ENCODE peak calls at places on chromosome 7, in five cellular contexts. X is T-helper 2 cell treated with Interferon-gamma antibody and Interleukin-4, amounts not matched to agents 5 μg/mL and 100 μg/mL, for 36 hours; C is H54; E is activated CD4-positive, alpha-beta T cell treated with anti-CD3 and anti-CD28 coated beads, Interleukin-2, amount 50 U/mL, for 48 hours; V is sciatic nerve. I is an unnamed sample.

GRCh38 chr7:126791306-126791705 is 461.4 kb downstream of the GRM8 start:
- DNase-seq in X (no peak), C (no peak), E (no peak), V (no peak), I (no peak)

GRCh38 chr7:73966941-73967831 is 60.8 kb upstream of the ELN start:
- DNase-seq in X (no peak), C (no peak), E (no peak), V (peak; percentile 51), I (peak; percentile 12)

GRCh38 chr7:150409300-150410030 is 30.3 kb downstream of the ZNF775 start:
- DNase-seq in X (no peak), C (no peak), E (no peak), V (no peak), I (no peak)

GRCh38 chr7:124796771-124797170 is 31.2 kb upstream of the GPR37 start:
- DNase-seq in X (no peak), C (no peak), E (no peak), V (no peak), I (no peak)

GRCh38 chr7:150361807-150362621 is 6.6 kb upstream of the REPIN1 start:
- DNase-seq in X (no peak), C (no peak), E (no peak), V (peak; percentile 45), I (peak; percentile 5)

GRCh38 chr7:143305423-143306070 is 10.4 kb upstream of the CLCN1 start:
- DNase-seq in X (peak; percentile 44), C (peak; percentile 32), E (peak; percentile 83), V (peak; percentile 89), I (peak; percentile 65)

GRCh38 chr7:113131367-113131766 is 13.0 kb upstream of the SMIM30 start:
- DNase-seq in X (no peak), C (no peak), E (no peak), V (no peak), I (no peak)

GRCh38 chr7:24725554-24726260 is 31.6 kb downstream of the GSDME start:
- DNase-seq in X (no peak), C (no peak), E (no peak), V (no peak), I (no peak)

GRCh38 chr7:132577206-132578049 is 1.2 kb upstream of the PLXNA4 start:
- DNase-seq in X (no peak), C (no peak), E (peak; percentile 15), V (peak; percentile 81), I (peak; percentile 92)

GRCh38 chr7:121395961-121396757 is at the start of gene FAM3C:
- DNase-seq in X (peak; percentile 93), C (peak; percentile 70), E (peak; percentile 84), V (peak; percentile 95), I (peak; percentile 96)

GRCh38 chr7:537911-538634 is 18.4 kb upstream of the PDGFA start:
- DNase-seq in X (no peak), C (peak; percentile 100), E (no peak), V (no peak), I (no peak)

GRCh38 chr7:5045558-5046396 is at the start of gene RBAK:
- DNase-seq in X (peak; percentile 93), C (peak; percentile 93), E (peak; percentile 88), V (peak; percentile 94), I (peak; percentile 95)

GRCh38 chr7:240887-241421 is 48.6 kb downstream of the FAM20C start:
- DNase-seq in X (no peak), C (peak; percentile 93), E (peak; percentile 15), V (no peak), I (peak; percentile 24)

GRCh38 chr7:41889472-41889871 is 186.6 kb upstream of the INHBA start:
- DNase-seq in X (no peak), C (no peak), E (no peak), V (no peak), I (no peak)

GRCh38 chr7:87628780-87629569 is 777 bp downstream of the RUNDC3B start:
- DNase-seq in X (no peak), C (no peak), E (peak; percentile 11), V (peak; percentile 59), I (peak; percentile 62)

GRCh38 chr7:133854739-133855138 is 272.4 kb upstream of the LRGUK start:
- DNase-seq in X (no peak), C (no peak), E (no peak), V (no peak), I (peak; percentile 18)

GRCh38 chr7:129825554-129826267 is 127.0 kb downstream of the UBE2H start:
- DNase-seq in X (peak; percentile 81), C (peak; percentile 65), E (peak; percentile 93), V (peak; percentile 96), I (peak; percentile 91)

GRCh38 chr7:41437257-41438196 is 265.4 kb downstream of the INHBA start:
- DNase-seq in X (no peak), C (peak; percentile 54), E (no peak), V (no peak), I (no peak)

GRCh38 chr7:158323741-158324396 is 263.8 kb downstream of the PTPRN2 start:
- DNase-seq in X (no peak), C (no peak), E (no peak), V (no peak), I (no peak)

GRCh38 chr7:26497801-26498596 is 206.3 kb downstream of the SNX10 start:
- DNase-seq in X (no peak), C (no peak), E (no peak), V (no peak), I (no peak)

GRCh38 chr7:24945899-24946298 is 34.1 kb downstream of the OSBPL3 start:
- DNase-seq in X (no peak), C (no peak), E (no peak), V (no peak), I (no peak)

GRCh38 chr7:38751416-38751815 is 120.2 kb upstream of the AMPH start:
- DNase-seq in X (no peak), C (no peak), E (no peak), V (no peak), I (no peak)

GRCh38 chr7:115299379-115300038 is 377.6 kb downstream of the MDFIC start:
- DNase-seq in X (no peak), C (no peak), E (no peak), V (no peak), I (no peak)

GRCh38 chr7:4484545-4484944 is 197.6 kb upstream of the FOXK1 start:
- DNase-seq in X (no peak), C (no peak), E (no peak), V (no peak), I (no peak)

GRCh38 chr7:99008921-99009530 is 130.7 kb downstream of the TRRAP start:
- DNase-seq in X (no peak), C (no peak), E (no peak), V (peak; percentile 37), I (no peak)

GRCh38 chr7:102111063-102111757 is 175.5 kb upstream of the SH2B2 start:
- DNase-seq in X (no peak), C (no peak), E (no peak), V (peak; percentile 64), I (peak; percentile 69)

GRCh38 chr7:137992738-137993394 is 9.0 kb downstream of the CREB3L2 start:
- DNase-seq in X (peak; percentile 31), C (no peak), E (no peak), V (peak; percentile 76), I (no peak)

GRCh38 chr7:24283900-24284698 is at the start of gene NPY:
- DNase-seq in X (no peak), C (no peak), E (no peak), V (no peak), I (peak; percentile 25)

GRCh38 chr7:115724400-115725056 is 306.0 kb downstream of the TFEC start:
- DNase-seq in X (no peak), C (no peak), E (no peak), V (no peak), I (no peak)

GRCh38 chr7:63117-63480 is 129.3 kb upstream of the FAM20C start:
- DNase-seq in X (no peak), C (no peak), E (no peak), V (peak; percentile 67), I (no peak)

GRCh38 chr7:4613855-4614548 is 68.1 kb upstream of the FOXK1 start:
- DNase-seq in X (no peak), C (peak; percentile 57), E (no peak), V (no peak), I (no peak)

GRCh38 chr7:17521437-17521836 is 223.0 kb downstream of the AHR start:
- DNase-seq in X (no peak), C (peak; percentile 11), E (no peak), V (no peak), I (no peak)

I was measured in neural progenitor cell.